ENCODE peak calls at places on chromosomes 7 and 10, in ten cellular contexts. Q is activated T-helper 1 cell treated with anti-CD3 and anti-CD28 coated beads, Interleukin-12 subunit alpha, Interleukin-12 subunit beta, Interleukin-2, Interleukin-4 antibody, amounts not matched to agents 30 ng/mL and 10 ng/mL and 1 ng/mL, durations not matched to agents 14 hours and 24 hours and 36 hours; E is lower leg skin; T is NCI-H1694 treated with DMSO at 0.1 percent for 48 hours; Z is GM06990; R is astrocyte of the cerebellum; N is non-pigmented ciliary epithelial cell; G is activated CD8-positive, alpha-beta memory T cell treated with anti-CD3 and anti-CD28 coated beads for 1 hour; L is RPMI7951; V is lower lobe of right lung. H is an unnamed sample.

GRCh38 chr10:50322075-50322474 is 70.8 kb upstream of the ASAH2 start:
- DNase-seq in Q (no peak), E (peak; percentile 45), T (no peak), Z (no peak), R (peak; percentile 59), N (peak; percentile 15), G (no peak), L (peak; percentile 40), V (no peak), H (no peak)

GRCh38 chr7:117827861-117828260 is 45.4 kb downstream of the CTTNBP2 start:
- DNase-seq in Q (no peak), E (no peak), T (no peak), Z (no peak), R (peak; percentile 92), N (peak; percentile 64), G (no peak), L (peak; percentile 81), V (no peak), H (no peak)

GRCh38 chr7:92765725-92766124 is 70.6 kb downstream of the CDK6 start:
- DNase-seq in Q (no peak), E (no peak), T (no peak), Z (no peak), R (no peak), N (no peak), G (no peak), L (peak; percentile 79), V (no peak), H (no peak)

GRCh38 chr7:119270045-119270464 is 1002.9 kb upstream of the KCND2 start:
- DNase-seq in Q (no peak), E (peak; percentile 21), T (peak; percentile 67), Z (peak; percentile 8), R (peak; percentile 51), N (peak; percentile 20), G (no peak), L (peak; percentile 73), V (peak; percentile 51), H (no peak)

GRCh38 chr10:3347413-3348147 is 175.0 kb upstream of the PITRM1 start:
- DNase-seq in Q (no peak), E (no peak), T (no peak), Z (no peak), R (no peak), N (no peak), G (no peak), L (peak; percentile 44), V (no peak), H (no peak)

GRCh38 chr10:101029520-101030309 is 1.2 kb downstream of the PDZD7 start:
- DNase-seq in Q (no peak), E (no peak), T (no peak), Z (no peak), R (no peak), N (no peak), G (no peak), L (no peak), V (no peak), H (no peak)

GRCh38 chr10:130741901-130742625 is 569.5 kb downstream of the TCERG1L start:
- DNase-seq in Q (no peak), E (no peak), T (no peak), Z (no peak), R (no peak), N (no peak), G (no peak), L (no peak), V (no peak), H (no peak)

GRCh38 chr7:1538544-1539345 is 8.2 kb downstream of the MAFK start:
- DNase-seq in Q (no peak), E (no peak), T (no peak), Z (no peak), R (no peak), N (no peak), G (no peak), L (no peak), V (no peak), H (no peak)

GRCh38 chr7:18778594-18778993 is 283.0 kb downstream of the HDAC9 start:
- DNase-seq in Q (no peak), E (no peak), T (no peak), Z (no peak), R (peak; percentile 97), N (no peak), G (no peak), L (peak; percentile 38), V (no peak), H (no peak)

GRCh38 chr10:24453404-24453830 is 244.5 kb downstream of the KIAA1217 start:
- DNase-seq in Q (no peak), E (no peak), T (no peak), Z (no peak), R (no peak), N (no peak), G (no peak), L (no peak), V (no peak), H (no peak)

GRCh38 chr7:72603073-72603472 is 190.9 kb upstream of the CALN1 start:
- DNase-seq in Q (no peak), E (no peak), T (no peak), Z (no peak), R (no peak), N (no peak), G (no peak), L (no peak), V (no peak), H (no peak)

GRCh38 chr10:73017955-73018480 is 63.4 kb upstream of the PLA2G12B start:
- DNase-seq in Q (no peak), E (no peak), T (no peak), Z (no peak), R (no peak), N (no peak), G (no peak), L (no peak), V (no peak), H (no peak)

GRCh38 chr7:98418636-98419315 is 17.9 kb upstream of the BAIAP2L1 start:
- DNase-seq in Q (no peak), E (no peak), T (no peak), Z (no peak), R (peak; percentile 71), N (peak; percentile 98), G (no peak), L (peak; percentile 97), V (no peak), H (peak; percentile 58)

GRCh38 chr10:73581912-73582311 is 9.2 kb downstream of the USP54 start:
- DNase-seq in Q (no peak), E (no peak), T (no peak), Z (no peak), R (no peak), N (no peak), G (no peak), L (no peak), V (no peak), H (no peak)

GRCh38 chr7:11865671-11866070 is 33.7 kb upstream of the THSD7A start:
- DNase-seq in Q (no peak), E (no peak), T (no peak), Z (no peak), R (no peak), N (no peak), G (no peak), L (no peak), V (no peak), H (no peak)

H was measured in right atrium auricular region.